ENCODE peak calls at places on chromosomes 12 and 14, in six cellular contexts. One of them, this sample, is unnamed.

GRCh38 chr14:53927171-53927570 is 29.5 kb downstream of the BMP4 start:
- DNase-seq in A549: no peak
- DNase-seq in K562: no peak
- DNase-seq in GM12878: no peak
- DNase-seq in HepG2: peak
- DNase-seq in IMR-90: peak
- DNase-seq in this sample: no peak

GRCh38 chr14:91835920-91836843 is 31.2 kb downstream of the TC2N start:
- DNase-seq in K562: peak
- DNase-seq in A549: peak
- DNase-seq in GM12878: no peak
- DNase-seq in IMR-90: no peak
- DNase-seq in HepG2: no peak
- DNase-seq in this sample: peak

GRCh38 chr14:38254565-38255407 is 1.1 kb downstream of the CLEC14A start:
- DNase-seq in HepG2: no peak
- DNase-seq in K562: no peak
- DNase-seq in A549: no peak
- DNase-seq in GM12878: no peak
- DNase-seq in IMR-90: no peak
- DNase-seq in this sample: no peak

GRCh38 chr14:84686550-84686949 is 843.4 kb upstream of the FLRT2 start:
- DNase-seq in A549: no peak
- DNase-seq in GM12878: no peak
- DNase-seq in K562: no peak
- DNase-seq in HepG2: no peak
- DNase-seq in IMR-90: no peak
- DNase-seq in this sample: no peak

GRCh38 chr12:58980768-58981167 is 60.5 kb upstream of the LRIG3 start:
- DNase-seq in IMR-90: no peak
- DNase-seq in HepG2: no peak
- DNase-seq in A549: no peak
- DNase-seq in K562: no peak
- DNase-seq in GM12878: no peak
- DNase-seq in this sample: no peak

GRCh38 chr12:1907652-1908611 is 10.5 kb downstream of the CACNA2D4 start:
- DNase-seq in K562: peak
- DNase-seq in A549: peak
- DNase-seq in GM12878: no peak
- DNase-seq in IMR-90: no peak
- DNase-seq in HepG2: no peak
- DNase-seq in this sample: peak

GRCh38 chr14:96108061-96108795 is 69.1 kb downstream of the C14orf132 start:
- DNase-seq in HepG2: no peak
- DNase-seq in GM12878: no peak
- DNase-seq in IMR-90: no peak
- DNase-seq in A549: no peak
- DNase-seq in K562: no peak
- DNase-seq in this sample: no peak

GRCh38 chr12:123512838-123513665 is 20.5 kb downstream of the RILPL1 start:
- DNase-seq in GM12878: no peak
- DNase-seq in HepG2: no peak
- DNase-seq in A549: no peak
- DNase-seq in K562: no peak
- DNase-seq in IMR-90: no peak
- DNase-seq in this sample: no peak

GRCh38 chr12:79884401-79885006 is 50.4 kb downstream of the PPP1R12A start:
- DNase-seq in IMR-90: no peak
- DNase-seq in A549: no peak
- DNase-seq in K562: no peak
- DNase-seq in HepG2: no peak
- DNase-seq in GM12878: no peak
- DNase-seq in this sample: no peak

GRCh38 chr12:75209782-75210138 is at the start of gene KCNC2:
- DNase-seq in A549: no peak
- DNase-seq in HepG2: no peak
- DNase-seq in IMR-90: no peak
- DNase-seq in GM12878: no peak
- DNase-seq in K562: no peak
- DNase-seq in this sample: no peak

GRCh38 chr12:109944975-109945374 is 44.9 kb downstream of the TCHP start:
- DNase-seq in A549: peak
- DNase-seq in IMR-90: peak
- DNase-seq in GM12878: no peak
- DNase-seq in K562: no peak
- DNase-seq in HepG2: peak
- DNase-seq in this sample: no peak

GRCh38 chr12:54581412-54581811 is 7.0 kb downstream of the PPP1R1A start:
- DNase-seq in K562: no peak
- DNase-seq in GM12878: no peak
- DNase-seq in HepG2: no peak
- DNase-seq in IMR-90: no peak
- DNase-seq in A549: no peak
- DNase-seq in this sample: no peak

GRCh38 chr12:52969828-52970569 is 21.1 kb downstream of the KRT18 start:
- DNase-seq in K562: no peak
- DNase-seq in HepG2: peak
- DNase-seq in GM12878: peak
- DNase-seq in A549: peak
- DNase-seq in IMR-90: no peak
- DNase-seq in this sample: no peak

GRCh38 chr12:107415834-107416233 is 269.8 kb upstream of the PWP1 start:
- DNase-seq in K562: no peak
- DNase-seq in IMR-90: no peak
- DNase-seq in GM12878: no peak
- DNase-seq in A549: no peak
- DNase-seq in HepG2: no peak
- DNase-seq in this sample: no peak

GRCh38 chr12:29439506-29439905 is 58.0 kb downstream of the OVCH1 start:
- DNase-seq in K562: no peak
- DNase-seq in IMR-90: no peak
- DNase-seq in A549: no peak
- DNase-seq in HepG2: no peak
- DNase-seq in GM12878: no peak
- DNase-seq in this sample: no peak

GRCh38 chr14:52998376-52999010 is 47.6 kb upstream of the FERMT2 start:
- DNase-seq in GM12878: no peak
- DNase-seq in A549: no peak
- DNase-seq in K562: no peak
- DNase-seq in IMR-90: peak
- DNase-seq in HepG2: peak
- DNase-seq in this sample: no peak

GRCh38 chr12:107296681-107297086 is 203.3 kb upstream of the CRY1 start:
- DNase-seq in HepG2: no peak
- DNase-seq in IMR-90: no peak
- DNase-seq in K562: no peak
- DNase-seq in GM12878: no peak
- DNase-seq in A549: peak
- DNase-seq in this sample: no peak

GRCh38 chr12:130909111-130909510 is 37.2 kb downstream of the RAN start:
- DNase-seq in A549: no peak
- DNase-seq in HepG2: no peak
- DNase-seq in GM12878: no peak
- DNase-seq in K562: no peak
- DNase-seq in IMR-90: no peak
- DNase-seq in this sample: no peak

GRCh38 chr12:12469386-12469785 is 93.3 kb downstream of the DUSP16 start:
- DNase-seq in IMR-90: no peak
- DNase-seq in HepG2: no peak
- DNase-seq in K562: no peak
- DNase-seq in GM12878: no peak
- DNase-seq in A549: no peak
- DNase-seq in this sample: no peak

GRCh38 chr12:69657376-69658137 is 41.5 kb downstream of the BEST3 start:
- DNase-seq in IMR-90: peak
- DNase-seq in K562: peak
- DNase-seq in GM12878: no peak
- DNase-seq in HepG2: peak
- DNase-seq in A549: peak
- DNase-seq in this sample: peak

GRCh38 chr12:131833288-131833895 is 5.2 kb downstream of the MMP17 start:
- DNase-seq in A549: no peak
- DNase-seq in IMR-90: no peak
- DNase-seq in HepG2: no peak
- DNase-seq in K562: no peak
- DNase-seq in GM12878: no peak
- DNase-seq in this sample: no peak

GRCh38 chr12:131380220-131380957 is 330.5 kb upstream of the SFSWAP start:
- DNase-seq in HepG2: no peak
- DNase-seq in IMR-90: no peak
- DNase-seq in K562: no peak
- DNase-seq in A549: no peak
- DNase-seq in GM12878: no peak
- DNase-seq in this sample: no peak

GRCh38 chr12:69789351-69789750 is 35.7 kb upstream of the MYRFL start:
- DNase-seq in K562: no peak
- DNase-seq in IMR-90: no peak
- DNase-seq in HepG2: no peak
- DNase-seq in A549: no peak
- DNase-seq in GM12878: no peak
- DNase-seq in this sample: no peak

GRCh38 chr12:65334534-65334933 is 56.1 kb downstream of the MSRB3 start:
- DNase-seq in K562: no peak
- DNase-seq in A549: no peak
- DNase-seq in GM12878: no peak
- DNase-seq in IMR-90: peak
- DNase-seq in HepG2: no peak
- DNase-seq in this sample: no peak

GRCh38 chr14:67416085-67416484 is 4.1 kb upstream of the PLEK2 start:
- DNase-seq in K562: peak
- DNase-seq in IMR-90: no peak
- DNase-seq in HepG2: no peak
- DNase-seq in GM12878: no peak
- DNase-seq in A549: no peak
- DNase-seq in this sample: no peak

GRCh38 chr14:62187265-62187664 is 425.0 kb downstream of the SNAPC1 start:
- DNase-seq in K562: no peak
- DNase-seq in GM12878: no peak
- DNase-seq in A549: no peak
- DNase-seq in HepG2: no peak
- DNase-seq in IMR-90: no peak
- DNase-seq in this sample: no peak

GRCh38 chr14:62185078-62185477 is 422.9 kb downstream of the SNAPC1 start:
- DNase-seq in HepG2: no peak
- DNase-seq in K562: no peak
- DNase-seq in IMR-90: peak
- DNase-seq in A549: no peak
- DNase-seq in GM12878: no peak
- DNase-seq in this sample: no peak

DNA sequence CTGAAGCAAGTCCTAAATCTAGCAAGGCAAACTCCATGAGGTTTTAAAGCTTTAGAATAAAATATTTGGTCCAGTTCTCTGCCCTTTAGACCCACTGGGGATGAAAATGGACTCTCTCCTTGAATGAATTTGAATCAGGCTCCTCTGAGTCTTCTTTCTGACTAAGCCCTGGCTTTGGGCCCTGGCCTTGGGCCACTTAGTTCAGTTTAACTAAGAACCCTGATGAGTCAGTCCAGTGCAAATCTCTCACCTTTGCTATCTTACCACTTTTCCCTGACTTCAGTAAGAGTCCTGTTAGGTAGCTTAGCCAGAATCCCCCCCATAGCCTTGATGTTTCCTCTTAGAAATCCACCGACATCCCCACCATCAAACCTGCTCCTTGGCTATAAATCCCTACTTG is 427.5 kb downstream of the SNAPC1 start:
- DNase-seq in A549: no peak
- DNase-seq in IMR-90: peak
- DNase-seq in K562: no peak
- DNase-seq in GM12878: no peak
- DNase-seq in HepG2: no peak
- DNase-seq in this sample: no peak
- TF ChIP-seq BHLHE40 in A549: no peak
- TF ChIP-seq BHLHE40 in IMR-90: no peak
- TF ChIP-seq BHLHE40 in K562: no peak
- TF ChIP-seq BHLHE40 in GM12878: no peak
- TF ChIP-seq BHLHE40 in HepG2: no peak
- TF ChIP-seq BHLHE40 in this sample: no peak

GRCh38 chr12:81564237-81564636 is 194.9 kb downstream of the PPFIA2 start:
- DNase-seq in K562: no peak
- DNase-seq in IMR-90: no peak
- DNase-seq in A549: no peak
- DNase-seq in HepG2: no peak
- DNase-seq in GM12878: no peak
- DNase-seq in this sample: no peak
- TF ChIP-seq BHLHE40 in K562: no peak
- TF ChIP-seq BHLHE40 in IMR-90: no peak
- TF ChIP-seq BHLHE40 in A549: no peak
- TF ChIP-seq BHLHE40 in HepG2: no peak
- TF ChIP-seq BHLHE40 in GM12878: no peak
- TF ChIP-seq BHLHE40 in this sample: no peak

DNA sequence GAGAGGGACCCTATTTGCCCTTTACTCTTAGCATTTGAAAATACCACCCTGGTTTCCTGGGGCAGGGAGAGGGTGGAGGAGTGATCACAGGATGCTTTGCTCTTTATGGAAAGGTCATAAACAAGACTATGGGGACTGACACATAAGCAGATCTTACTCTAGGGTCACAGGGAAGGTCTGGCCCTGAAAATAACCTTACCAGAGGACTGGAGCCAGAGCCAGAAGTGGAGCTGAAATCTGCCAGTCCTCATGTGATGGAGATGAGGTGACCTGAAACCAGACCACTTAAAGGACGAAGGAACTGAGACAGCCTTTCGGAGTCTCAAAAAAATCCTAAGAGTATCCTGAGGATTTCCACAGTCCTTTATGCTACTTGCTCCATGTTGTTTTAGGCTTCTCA is 12.4 kb downstream of the PFKM start:
- DNase-seq in IMR-90: no peak
- DNase-seq in HepG2: no peak
- DNase-seq in K562: no peak
- DNase-seq in A549: no peak
- DNase-seq in GM12878: no peak
- DNase-seq in this sample: no peak
- TF ChIP-seq BHLHE40 in IMR-90: no peak
- TF ChIP-seq BHLHE40 in HepG2: no peak
- TF ChIP-seq BHLHE40 in K562: no peak
- TF ChIP-seq BHLHE40 in A549: no peak
- TF ChIP-seq BHLHE40 in GM12878: no peak
- TF ChIP-seq BHLHE40 in this sample: no peak

GRCh38 chr12:62717636-62718035 is 217.3 kb downstream of the PPM1H start:
- DNase-seq in A549: no peak
- DNase-seq in HepG2: no peak
- DNase-seq in IMR-90: no peak
- DNase-seq in GM12878: no peak
- DNase-seq in K562: no peak
- DNase-seq in this sample: no peak

GRCh38 chr12:62722971-62723680 is 211.8 kb downstream of the PPM1H start:
- DNase-seq in IMR-90: peak
- DNase-seq in K562: no peak
- DNase-seq in A549: no peak
- DNase-seq in HepG2: no peak
- DNase-seq in GM12878: no peak
- DNase-seq in this sample: no peak

GRCh38 chr12:62724285-62724684 is 210.7 kb downstream of the PPM1H start:
- DNase-seq in GM12878: no peak
- DNase-seq in IMR-90: no peak
- DNase-seq in A549: no peak
- DNase-seq in K562: no peak
- DNase-seq in HepG2: no peak
- DNase-seq in this sample: no peak

GRCh38 chr12:62719027-62719426 is 215.9 kb downstream of the PPM1H start:
- DNase-seq in GM12878: no peak
- DNase-seq in K562: no peak
- DNase-seq in A549: no peak
- DNase-seq in HepG2: no peak
- DNase-seq in IMR-90: no peak
- DNase-seq in this sample: no peak

GRCh38 chr12:62720661-62721330 is 214.2 kb downstream of the PPM1H start:
- DNase-seq in GM12878: no peak
- DNase-seq in HepG2: no peak
- DNase-seq in A549: no peak
- DNase-seq in K562: no peak
- DNase-seq in IMR-90: peak
- DNase-seq in this sample: no peak
- TF ChIP-seq BHLHE40 in GM12878: no peak
- TF ChIP-seq BHLHE40 in HepG2: no peak
- TF ChIP-seq BHLHE40 in A549: no peak
- TF ChIP-seq BHLHE40 in K562: no peak
- TF ChIP-seq BHLHE40 in IMR-90: no peak
- TF ChIP-seq BHLHE40 in this sample: no peak

This sample was measured in HEK293T.